ENCODE peak calls at places on chromosome 1, in ten cellular contexts. One of them, this sample, is unnamed. For H3K4me1, the result is how much of the 10 kb centered on the place peaks cover.

GRCh38 chr1:158155673-158156072 is 25.0 kb upstream of the CD1D start:
- DNase-seq in transverse colon: no peak
- DNase-seq in breast epithelium: no peak
- DNase-seq in HepG2: no peak
- DNase-seq in HCT116: no peak
- DNase-seq in endothelial cell of umbilical vein: no peak
- DNase-seq in sigmoid colon: no peak
- DNase-seq in stomach: no peak
- DNase-seq in Panc1: no peak
- DNase-seq in suprapubic skin: no peak
- DNase-seq in this sample: no peak

GRCh38 chr1:87473203-87473661 is 144.6 kb downstream of the LMO4 start:
- DNase-seq in transverse colon: no peak
- DNase-seq in stomach: no peak
- DNase-seq in HCT116: no peak
- DNase-seq in endothelial cell of umbilical vein: peak
- DNase-seq in suprapubic skin: no peak
- DNase-seq in breast epithelium: no peak
- DNase-seq in sigmoid colon: no peak
- DNase-seq in HepG2: no peak
- DNase-seq in Panc1: peak
- DNase-seq in this sample: no peak

GRCh38 chr1:218447010-218447689 is 102.0 kb downstream of the TGFB2 start:
- DNase-seq in stomach: no peak
- DNase-seq in suprapubic skin: no peak
- DNase-seq in breast epithelium: no peak
- DNase-seq in endothelial cell of umbilical vein: no peak
- DNase-seq in Panc1: no peak
- DNase-seq in HepG2: no peak
- DNase-seq in transverse colon: no peak
- DNase-seq in sigmoid colon: no peak
- DNase-seq in HCT116: no peak
- DNase-seq in this sample: no peak

GRCh38 chr1:36159614-36160387 is 3.8 kb downstream of the MAP7D1 start:
- DNase-seq in HCT116: no peak
- DNase-seq in HepG2: no peak
- DNase-seq in Panc1: no peak
- DNase-seq in transverse colon: no peak
- DNase-seq in endothelial cell of umbilical vein: no peak
- DNase-seq in sigmoid colon: no peak
- DNase-seq in suprapubic skin: no peak
- DNase-seq in stomach: no peak
- DNase-seq in breast epithelium: no peak
- DNase-seq in this sample: no peak

GRCh38 chr1:55402117-55402516 is 187.0 kb upstream of the USP24 start:
- DNase-seq in Panc1: no peak
- DNase-seq in endothelial cell of umbilical vein: no peak
- DNase-seq in transverse colon: no peak
- DNase-seq in suprapubic skin: no peak
- DNase-seq in breast epithelium: no peak
- DNase-seq in stomach: no peak
- DNase-seq in HepG2: no peak
- DNase-seq in HCT116: no peak
- DNase-seq in sigmoid colon: no peak
- DNase-seq in this sample: no peak

GRCh38 chr1:77313491-77313890 is 31.7 kb downstream of the AK5 start:
- DNase-seq in stomach: peak
- DNase-seq in breast epithelium: no peak
- DNase-seq in endothelial cell of umbilical vein: peak
- DNase-seq in transverse colon: no peak
- DNase-seq in HepG2: peak
- DNase-seq in Panc1: no peak
- DNase-seq in HCT116: peak
- DNase-seq in sigmoid colon: no peak
- DNase-seq in suprapubic skin: no peak
- DNase-seq in this sample: no peak

GRCh38 chr1:172588296-172589291 is 55.6 kb downstream of the SUCO start:
- DNase-seq in endothelial cell of umbilical vein: peak
- DNase-seq in sigmoid colon: no peak
- DNase-seq in HepG2: peak
- DNase-seq in transverse colon: no peak
- DNase-seq in HCT116: peak
- DNase-seq in Panc1: no peak
- DNase-seq in breast epithelium: no peak
- DNase-seq in suprapubic skin: no peak
- DNase-seq in stomach: no peak
- DNase-seq in this sample: peak

GRCh38 chr1:214439352-214440119 is 111.9 kb downstream of the PTPN14 start:
- DNase-seq in sigmoid colon: no peak
- DNase-seq in breast epithelium: no peak
- DNase-seq in suprapubic skin: no peak
- DNase-seq in transverse colon: peak
- DNase-seq in stomach: peak
- DNase-seq in endothelial cell of umbilical vein: peak
- DNase-seq in HCT116: peak
- DNase-seq in HepG2: peak
- DNase-seq in Panc1: no peak
- DNase-seq in this sample: no peak

GRCh38 chr1:84152649-84153056 is 8.6 kb downstream of the PRKACB start:
- DNase-seq in sigmoid colon: no peak
- DNase-seq in HCT116: no peak
- DNase-seq in Panc1: no peak
- DNase-seq in transverse colon: no peak
- DNase-seq in HepG2: no peak
- DNase-seq in stomach: no peak
- DNase-seq in endothelial cell of umbilical vein: no peak
- DNase-seq in breast epithelium: no peak
- DNase-seq in suprapubic skin: no peak
- DNase-seq in this sample: no peak

GRCh38 chr1:84155517-84155916 is 11.4 kb downstream of the PRKACB start:
- DNase-seq in sigmoid colon: no peak
- DNase-seq in HepG2: no peak
- DNase-seq in transverse colon: no peak
- DNase-seq in endothelial cell of umbilical vein: no peak
- DNase-seq in HCT116: no peak
- DNase-seq in stomach: no peak
- DNase-seq in breast epithelium: no peak
- DNase-seq in Panc1: no peak
- DNase-seq in suprapubic skin: no peak
- DNase-seq in this sample: no peak

GRCh38 chr1:84159533-84160240 is 15.6 kb downstream of the PRKACB start:
- DNase-seq in sigmoid colon: no peak
- DNase-seq in breast epithelium: no peak
- DNase-seq in transverse colon: no peak
- DNase-seq in suprapubic skin: no peak
- DNase-seq in HCT116: no peak
- DNase-seq in Panc1: no peak
- DNase-seq in endothelial cell of umbilical vein: no peak
- DNase-seq in HepG2: no peak
- DNase-seq in stomach: no peak
- DNase-seq in this sample: no peak

DNA sequence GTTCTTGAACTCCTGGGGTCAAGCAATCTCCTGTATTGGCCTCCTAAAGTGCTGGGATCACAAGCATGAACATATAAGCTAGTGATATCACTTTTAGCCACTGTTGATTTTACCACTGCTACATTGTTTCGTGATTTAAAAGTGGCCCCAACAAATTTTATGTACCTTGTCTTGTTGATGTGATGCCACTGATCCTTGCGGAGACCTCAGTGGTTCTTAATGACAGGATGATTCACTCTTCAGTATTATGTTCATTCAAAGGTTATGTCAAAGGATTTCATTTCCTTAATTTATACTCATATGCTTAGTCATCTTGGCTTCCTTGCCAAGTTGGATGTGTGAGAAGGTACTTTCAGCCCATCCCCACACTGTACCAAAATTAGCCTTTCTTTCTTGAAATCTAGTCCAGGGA is 12.1 kb downstream of the PRKACB start:
- DNase-seq in breast epithelium: no peak
- DNase-seq in Panc1: peak
- DNase-seq in sigmoid colon: no peak
- DNase-seq in transverse colon: no peak
- DNase-seq in suprapubic skin: no peak
- DNase-seq in stomach: no peak
- DNase-seq in HepG2: no peak
- DNase-seq in HCT116: peak
- DNase-seq in endothelial cell of umbilical vein: peak
- DNase-seq in this sample: no peak
- H3K27ac ChIP-seq in breast epithelium: no peak
- H3K27ac ChIP-seq in Panc1: no peak
- H3K27ac ChIP-seq in sigmoid colon: no peak
- H3K27ac ChIP-seq in transverse colon: no peak
- H3K27ac ChIP-seq in suprapubic skin: no peak
- H3K27ac ChIP-seq in stomach: no peak
- H3K27ac ChIP-seq in HepG2: no peak
- H3K27ac ChIP-seq in HCT116: peak
- H3K27ac ChIP-seq in endothelial cell of umbilical vein: peak
- H3K27ac ChIP-seq in this sample: no peak

GRCh38 chr1:204072951-204073836 is at the start of gene SOX13:
- DNase-seq in breast epithelium: peak
- DNase-seq in transverse colon: peak
- DNase-seq in sigmoid colon: peak
- DNase-seq in endothelial cell of umbilical vein: peak
- DNase-seq in Panc1: peak
- DNase-seq in HCT116: peak
- DNase-seq in stomach: peak
- DNase-seq in HepG2: peak
- DNase-seq in suprapubic skin: peak
- DNase-seq in this sample: peak
- TF ChIP-seq POLR2AphosphoS5 in breast epithelium: peak
- TF ChIP-seq POLR2AphosphoS5 in transverse colon: peak
- TF ChIP-seq POLR2AphosphoS5 in sigmoid colon: peak
- TF ChIP-seq POLR2AphosphoS5 in endothelial cell of umbilical vein: peak
- TF ChIP-seq POLR2AphosphoS5 in Panc1: peak
- TF ChIP-seq POLR2AphosphoS5 in HCT116: peak
- TF ChIP-seq POLR2AphosphoS5 in stomach: peak
- TF ChIP-seq POLR2AphosphoS5 in HepG2: peak
- TF ChIP-seq POLR2AphosphoS5 in suprapubic skin: peak
- TF ChIP-seq POLR2AphosphoS5 in this sample: peak

GRCh38 chr1:25020851-25021585 is 90.9 kb upstream of the RUNX3 start:
- DNase-seq in HepG2: no peak
- DNase-seq in sigmoid colon: no peak
- DNase-seq in endothelial cell of umbilical vein: no peak
- DNase-seq in stomach: no peak
- DNase-seq in transverse colon: no peak
- DNase-seq in HCT116: no peak
- DNase-seq in breast epithelium: no peak
- DNase-seq in suprapubic skin: no peak
- DNase-seq in Panc1: no peak
- DNase-seq in this sample: no peak
- H3K4me1 ChIP-seq in HepG2: under half
- H3K4me1 ChIP-seq in sigmoid colon: under half
- H3K4me1 ChIP-seq in endothelial cell of umbilical vein: under half
- H3K4me1 ChIP-seq in stomach: under half
- H3K4me1 ChIP-seq in transverse colon: under half
- H3K4me1 ChIP-seq in HCT116: under half
- H3K4me1 ChIP-seq in breast epithelium: under half
- H3K4me1 ChIP-seq in suprapubic skin: under half
- H3K4me1 ChIP-seq in Panc1: under half
- H3K4me1 ChIP-seq in this sample: under half

DNA sequence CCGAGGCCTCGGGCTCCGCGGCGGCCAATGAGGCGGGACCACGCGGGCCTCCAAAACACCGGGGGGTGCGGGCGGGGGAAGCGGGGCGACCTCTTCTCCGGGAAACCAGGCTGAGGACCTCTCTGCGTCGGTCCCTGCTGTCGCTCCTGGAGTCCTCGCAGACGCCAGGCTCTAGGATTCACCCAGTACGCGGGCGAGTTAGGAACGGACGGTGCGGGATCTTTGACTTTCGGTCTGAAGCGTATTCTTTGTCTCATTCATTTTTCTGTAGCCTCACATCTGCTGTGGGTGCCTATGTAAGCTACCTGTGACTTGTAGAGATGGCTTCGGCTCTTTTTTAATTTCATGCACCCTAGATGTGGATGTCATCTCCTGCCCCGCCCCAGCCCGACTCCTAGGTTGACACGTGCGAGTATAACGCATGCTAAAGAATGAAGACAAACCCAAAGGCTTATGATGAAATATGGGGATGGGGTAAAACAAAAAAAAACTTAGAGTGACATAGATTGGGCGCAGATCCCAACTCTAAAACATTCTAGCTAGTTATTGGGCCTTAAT is 480 bp upstream of the ERO1B start:
- DNase-seq in transverse colon: no peak
- DNase-seq in HepG2: no peak
- DNase-seq in endothelial cell of umbilical vein: no peak
- DNase-seq in stomach: no peak
- DNase-seq in breast epithelium: no peak
- DNase-seq in HCT116: no peak
- DNase-seq in suprapubic skin: no peak
- DNase-seq in sigmoid colon: no peak
- DNase-seq in Panc1: no peak
- DNase-seq in this sample: no peak
- H3K27ac ChIP-seq in transverse colon: peak
- H3K27ac ChIP-seq in HepG2: no peak
- H3K27ac ChIP-seq in endothelial cell of umbilical vein: no peak
- H3K27ac ChIP-seq in stomach: peak
- H3K27ac ChIP-seq in breast epithelium: peak
- H3K27ac ChIP-seq in HCT116: no peak
- H3K27ac ChIP-seq in suprapubic skin: no peak
- H3K27ac ChIP-seq in sigmoid colon: peak
- H3K27ac ChIP-seq in Panc1: peak
- H3K27ac ChIP-seq in this sample: peak

DNA sequence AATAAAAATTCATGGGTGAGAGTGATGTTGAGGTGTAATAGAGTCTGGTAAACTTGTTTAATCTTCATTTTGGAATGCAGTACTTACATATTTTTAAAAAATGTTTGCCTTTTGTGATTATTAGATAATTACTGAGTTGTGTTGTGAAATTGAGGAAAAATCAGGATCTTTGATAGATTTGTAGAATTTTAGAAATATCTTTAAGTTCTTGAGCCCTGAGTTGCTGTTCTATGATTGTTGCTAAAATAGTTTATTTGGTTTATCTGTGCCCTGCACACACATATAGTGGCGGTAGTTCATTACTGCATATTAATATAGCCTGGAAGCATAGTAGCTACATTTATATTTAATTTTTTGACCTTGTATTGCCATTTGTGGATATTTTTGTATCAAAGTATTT is 1.6 kb downstream of the B3GALT2 start:
- DNase-seq in HepG2: no peak
- DNase-seq in endothelial cell of umbilical vein: no peak
- DNase-seq in breast epithelium: no peak
- DNase-seq in HCT116: no peak
- DNase-seq in transverse colon: no peak
- DNase-seq in suprapubic skin: no peak
- DNase-seq in stomach: no peak
- DNase-seq in Panc1: no peak
- DNase-seq in sigmoid colon: no peak
- DNase-seq in this sample: no peak
- TF ChIP-seq POLR2AphosphoS5 in HepG2: no peak
- TF ChIP-seq POLR2AphosphoS5 in endothelial cell of umbilical vein: no peak
- TF ChIP-seq POLR2AphosphoS5 in breast epithelium: no peak
- TF ChIP-seq POLR2AphosphoS5 in HCT116: no peak
- TF ChIP-seq POLR2AphosphoS5 in transverse colon: no peak
- TF ChIP-seq POLR2AphosphoS5 in suprapubic skin: no peak
- TF ChIP-seq POLR2AphosphoS5 in stomach: no peak
- TF ChIP-seq POLR2AphosphoS5 in Panc1: no peak
- TF ChIP-seq POLR2AphosphoS5 in sigmoid colon: no peak
- TF ChIP-seq POLR2AphosphoS5 in this sample: no peak

This sample was measured in upper lobe of left lung.